ENCODE peak calls at places on chromosomes 5 and 9, in ten cellular contexts. One of them, this sample, is unnamed.

GRCh38 chr5:165757756-165758155 is 2252.3 kb downstream of the MAT2B start:
- DNase-seq in foreskin fibroblast: no peak
- DNase-seq in A549: no peak
- DNase-seq in endothelial cell of umbilical vein: no peak
- DNase-seq in fibroblast of mammary gland: no peak
- DNase-seq in PC-9: no peak
- DNase-seq in kidney epithelial cell: no peak
- DNase-seq in gastrocnemius medialis: no peak
- DNase-seq in cardiac muscle cell: no peak
- DNase-seq in heart right ventricle: no peak
- DNase-seq in this sample: peak; percentile 30

GRCh38 chr5:87410941-87411340 is 1.8 kb downstream of the CCNH start:
- DNase-seq in fibroblast of mammary gland: peak; percentile 90
- DNase-seq in endothelial cell of umbilical vein: no peak
- DNase-seq in A549: no peak
- DNase-seq in kidney epithelial cell: no peak
- DNase-seq in PC-9: no peak
- DNase-seq in heart right ventricle: no peak
- DNase-seq in cardiac muscle cell: peak; percentile 70
- DNase-seq in gastrocnemius medialis: no peak
- DNase-seq in foreskin fibroblast: peak; percentile 69
- DNase-seq in this sample: no peak

GRCh38 chr9:79896390-79896789 is 324.6 kb downstream of the TLE4 start:
- DNase-seq in cardiac muscle cell: no peak
- DNase-seq in gastrocnemius medialis: no peak
- DNase-seq in PC-9: no peak
- DNase-seq in fibroblast of mammary gland: no peak
- DNase-seq in A549: no peak
- DNase-seq in foreskin fibroblast: peak; percentile 69
- DNase-seq in kidney epithelial cell: no peak
- DNase-seq in endothelial cell of umbilical vein: no peak
- DNase-seq in heart right ventricle: no peak
- DNase-seq in this sample: peak; percentile 18

GRCh38 chr9:2613730-2614271 is 7.8 kb upstream of the VLDLR start:
- DNase-seq in PC-9: no peak
- DNase-seq in kidney epithelial cell: no peak
- DNase-seq in foreskin fibroblast: no peak
- DNase-seq in cardiac muscle cell: no peak
- DNase-seq in fibroblast of mammary gland: no peak
- DNase-seq in endothelial cell of umbilical vein: no peak
- DNase-seq in A549: no peak
- DNase-seq in heart right ventricle: no peak
- DNase-seq in gastrocnemius medialis: peak; percentile 29
- DNase-seq in this sample: peak; percentile 82

GRCh38 chr9:104682642-104683041 is 11.7 kb upstream of the OR13D1 start:
- DNase-seq in fibroblast of mammary gland: peak; percentile 70
- DNase-seq in A549: peak; percentile 68
- DNase-seq in heart right ventricle: no peak
- DNase-seq in kidney epithelial cell: peak; percentile 9
- DNase-seq in gastrocnemius medialis: no peak
- DNase-seq in endothelial cell of umbilical vein: peak; percentile 60
- DNase-seq in cardiac muscle cell: peak; percentile 70
- DNase-seq in PC-9: no peak
- DNase-seq in foreskin fibroblast: peak; percentile 65
- DNase-seq in this sample: peak; percentile 47

GRCh38 chr9:33244150-33244784 is 4.3 kb downstream of the SPINK4 start:
- DNase-seq in cardiac muscle cell: no peak
- DNase-seq in heart right ventricle: no peak
- DNase-seq in A549: no peak
- DNase-seq in endothelial cell of umbilical vein: no peak
- DNase-seq in gastrocnemius medialis: no peak
- DNase-seq in fibroblast of mammary gland: no peak
- DNase-seq in foreskin fibroblast: no peak
- DNase-seq in PC-9: no peak
- DNase-seq in kidney epithelial cell: no peak
- DNase-seq in this sample: no peak

GRCh38 chr5:83133797-83134196 is 56.5 kb downstream of the XRCC4 start:
- DNase-seq in endothelial cell of umbilical vein: no peak
- DNase-seq in foreskin fibroblast: no peak
- DNase-seq in fibroblast of mammary gland: no peak
- DNase-seq in heart right ventricle: no peak
- DNase-seq in A549: no peak
- DNase-seq in kidney epithelial cell: no peak
- DNase-seq in PC-9: no peak
- DNase-seq in cardiac muscle cell: no peak
- DNase-seq in gastrocnemius medialis: no peak
- DNase-seq in this sample: no peak

GRCh38 chr5:135133698-135134515 is 99.9 kb upstream of the PITX1 start:
- DNase-seq in PC-9: peak; percentile 73
- DNase-seq in A549: no peak
- DNase-seq in fibroblast of mammary gland: no peak
- DNase-seq in cardiac muscle cell: no peak
- DNase-seq in kidney epithelial cell: no peak
- DNase-seq in foreskin fibroblast: no peak
- DNase-seq in endothelial cell of umbilical vein: no peak
- DNase-seq in heart right ventricle: no peak
- DNase-seq in gastrocnemius medialis: no peak
- DNase-seq in this sample: no peak

GRCh38 chr5:96901841-96902240 is 25.5 kb downstream of the ERAP2 start:
- DNase-seq in fibroblast of mammary gland: no peak
- DNase-seq in kidney epithelial cell: no peak
- DNase-seq in cardiac muscle cell: no peak
- DNase-seq in foreskin fibroblast: no peak
- DNase-seq in PC-9: no peak
- DNase-seq in endothelial cell of umbilical vein: no peak
- DNase-seq in heart right ventricle: no peak
- DNase-seq in gastrocnemius medialis: no peak
- DNase-seq in A549: no peak
- DNase-seq in this sample: no peak

GRCh38 chr5:96807099-96807654 is 568 bp downstream of the ERAP1 start:
- DNase-seq in endothelial cell of umbilical vein: peak; percentile 76
- DNase-seq in gastrocnemius medialis: peak; percentile 88
- DNase-seq in kidney epithelial cell: no peak
- DNase-seq in fibroblast of mammary gland: peak; percentile 54
- DNase-seq in PC-9: peak; percentile 82
- DNase-seq in A549: peak; percentile 70
- DNase-seq in foreskin fibroblast: peak; percentile 92
- DNase-seq in cardiac muscle cell: peak; percentile 75
- DNase-seq in heart right ventricle: peak; percentile 88
- DNase-seq in this sample: no peak

GRCh38 chr5:151068571-151069197 is 12.2 kb downstream of the TNIP1 start:
- DNase-seq in A549: no peak
- DNase-seq in foreskin fibroblast: peak; percentile 56
- DNase-seq in gastrocnemius medialis: peak; percentile 83
- DNase-seq in heart right ventricle: no peak
- DNase-seq in kidney epithelial cell: no peak
- DNase-seq in endothelial cell of umbilical vein: no peak
- DNase-seq in cardiac muscle cell: no peak
- DNase-seq in fibroblast of mammary gland: no peak
- DNase-seq in PC-9: no peak
- DNase-seq in this sample: no peak

GRCh38 chr5:109962882-109963603 is 273.3 kb downstream of the MAN2A1 start:
- DNase-seq in kidney epithelial cell: no peak
- DNase-seq in gastrocnemius medialis: no peak
- DNase-seq in A549: no peak
- DNase-seq in heart right ventricle: no peak
- DNase-seq in PC-9: no peak
- DNase-seq in fibroblast of mammary gland: no peak
- DNase-seq in foreskin fibroblast: no peak
- DNase-seq in cardiac muscle cell: no peak
- DNase-seq in endothelial cell of umbilical vein: no peak
- DNase-seq in this sample: no peak

GRCh38 chr9:137163101-137163661 is 6.7 kb downstream of the LRRC26 start:
- DNase-seq in kidney epithelial cell: no peak
- DNase-seq in foreskin fibroblast: peak; percentile 46
- DNase-seq in cardiac muscle cell: no peak
- DNase-seq in A549: peak; percentile 78
- DNase-seq in heart right ventricle: no peak
- DNase-seq in gastrocnemius medialis: no peak
- DNase-seq in fibroblast of mammary gland: peak; percentile 12
- DNase-seq in PC-9: no peak
- DNase-seq in endothelial cell of umbilical vein: peak; percentile 14
- DNase-seq in this sample: no peak

GRCh38 chr5:174895360-174895759 is 171.0 kb downstream of the MSX2 start:
- DNase-seq in cardiac muscle cell: no peak
- DNase-seq in PC-9: no peak
- DNase-seq in fibroblast of mammary gland: no peak
- DNase-seq in gastrocnemius medialis: no peak
- DNase-seq in heart right ventricle: no peak
- DNase-seq in kidney epithelial cell: no peak
- DNase-seq in endothelial cell of umbilical vein: no peak
- DNase-seq in foreskin fibroblast: no peak
- DNase-seq in A549: no peak
- DNase-seq in this sample: no peak

GRCh38 chr5:7876867-7877266 is 7.9 kb downstream of the MTRR start:
- DNase-seq in heart right ventricle: no peak
- DNase-seq in cardiac muscle cell: peak; percentile 32
- DNase-seq in endothelial cell of umbilical vein: no peak
- DNase-seq in PC-9: no peak
- DNase-seq in gastrocnemius medialis: no peak
- DNase-seq in foreskin fibroblast: peak; percentile 82
- DNase-seq in kidney epithelial cell: peak; percentile 26
- DNase-seq in fibroblast of mammary gland: peak; percentile 78
- DNase-seq in A549: no peak
- DNase-seq in this sample: no peak

GRCh38 chr9:74073897-74074296 is 423.2 kb upstream of the RORB start:
- DNase-seq in PC-9: no peak
- DNase-seq in heart right ventricle: no peak
- DNase-seq in A549: no peak
- DNase-seq in fibroblast of mammary gland: no peak
- DNase-seq in cardiac muscle cell: no peak
- DNase-seq in kidney epithelial cell: no peak
- DNase-seq in endothelial cell of umbilical vein: no peak
- DNase-seq in gastrocnemius medialis: no peak
- DNase-seq in foreskin fibroblast: no peak
- DNase-seq in this sample: no peak

DNA sequence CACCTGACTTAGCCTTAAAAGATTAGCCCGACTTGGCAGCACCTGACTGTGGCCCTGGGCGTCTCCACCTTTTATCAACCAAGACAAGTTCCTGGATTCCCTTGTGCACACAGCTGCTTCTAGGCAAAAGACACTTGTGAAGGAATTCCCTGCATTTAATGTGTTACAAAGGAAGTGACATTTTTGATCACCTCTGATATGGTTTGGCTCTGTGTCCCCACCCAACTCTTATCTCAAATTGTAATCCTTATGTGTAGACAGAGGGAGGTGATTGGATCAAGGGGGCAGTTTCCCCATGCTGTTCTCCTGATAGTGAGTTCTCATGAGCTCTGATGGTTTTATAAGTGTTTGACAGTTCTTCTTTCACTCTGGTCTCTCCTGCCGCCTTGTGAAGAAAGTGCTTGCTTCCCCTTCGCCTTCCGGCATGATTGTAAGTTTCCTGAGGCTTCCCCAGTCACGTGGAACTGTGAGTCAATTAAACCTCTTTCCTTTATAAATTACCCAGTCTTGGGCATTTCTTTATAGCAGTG is 2.6 kb upstream of the CPEB4 start:
- DNase-seq in heart right ventricle: no peak
- DNase-seq in PC-9: peak; percentile 58
- DNase-seq in cardiac muscle cell: peak; percentile 48
- DNase-seq in endothelial cell of umbilical vein: peak; percentile 71
- DNase-seq in foreskin fibroblast: no peak
- DNase-seq in fibroblast of mammary gland: no peak
- DNase-seq in A549: no peak
- DNase-seq in kidney epithelial cell: no peak
- DNase-seq in gastrocnemius medialis: no peak
- DNase-seq in this sample: no peak
- TF ChIP-seq CTCF in heart right ventricle: no peak
- TF ChIP-seq CTCF in PC-9: no peak
- TF ChIP-seq CTCF in cardiac muscle cell: peak; percentile 20
- TF ChIP-seq CTCF in endothelial cell of umbilical vein: no peak
- TF ChIP-seq CTCF in foreskin fibroblast: no peak
- TF ChIP-seq CTCF in fibroblast of mammary gland: no peak
- TF ChIP-seq CTCF in A549: no peak
- TF ChIP-seq CTCF in kidney epithelial cell: no peak
- TF ChIP-seq CTCF in gastrocnemius medialis: no peak
- TF ChIP-seq CTCF in this sample: no peak

DNA sequence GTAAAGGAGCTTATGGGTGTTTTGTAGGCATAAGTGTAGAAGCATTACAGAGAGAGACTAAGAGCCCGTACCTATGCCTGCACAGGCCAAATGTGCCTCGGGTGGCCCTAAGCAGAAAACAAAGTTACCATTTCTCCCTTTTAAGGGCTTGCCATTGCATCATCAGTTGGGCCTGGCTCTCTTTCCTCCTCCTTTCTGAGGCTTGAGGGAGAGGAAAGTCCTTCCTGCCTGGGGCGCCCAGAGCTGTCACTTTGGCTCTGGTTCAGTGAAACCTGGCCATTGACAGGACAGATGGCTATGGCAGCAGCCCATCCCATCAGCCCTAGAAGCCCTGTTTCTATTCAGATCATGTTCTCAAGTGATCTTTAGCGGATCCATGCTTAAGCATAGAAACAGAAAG is 293.3 kb downstream of the YTHDC2 start:
- DNase-seq in fibroblast of mammary gland: no peak
- DNase-seq in PC-9: no peak
- DNase-seq in foreskin fibroblast: peak; percentile 54
- DNase-seq in heart right ventricle: no peak
- DNase-seq in kidney epithelial cell: no peak
- DNase-seq in endothelial cell of umbilical vein: no peak
- DNase-seq in A549: no peak
- DNase-seq in cardiac muscle cell: peak; percentile 39
- DNase-seq in gastrocnemius medialis: peak; percentile 13
- DNase-seq in this sample: no peak
- H3K4me3 ChIP-seq in fibroblast of mammary gland: no peak overlapping the region
- H3K4me3 ChIP-seq in PC-9: no peak overlapping the region
- H3K4me3 ChIP-seq in foreskin fibroblast: no peak overlapping the region
- H3K4me3 ChIP-seq in heart right ventricle: peak overlapping the region; percentile 11
- H3K4me3 ChIP-seq in kidney epithelial cell: no peak overlapping the region
- H3K4me3 ChIP-seq in endothelial cell of umbilical vein: no peak overlapping the region
- H3K4me3 ChIP-seq in A549: no peak overlapping the region
- H3K4me3 ChIP-seq in cardiac muscle cell: no peak overlapping the region
- H3K4me3 ChIP-seq in gastrocnemius medialis: no peak overlapping the region
- H3K4me3 ChIP-seq in this sample: no peak overlapping the region

GRCh38 chr5:15290953-15291352 is 209.0 kb upstream of the FBXL7 start:
- DNase-seq in gastrocnemius medialis: no peak
- DNase-seq in kidney epithelial cell: no peak
- DNase-seq in endothelial cell of umbilical vein: no peak
- DNase-seq in cardiac muscle cell: peak; percentile 19
- DNase-seq in fibroblast of mammary gland: no peak
- DNase-seq in PC-9: no peak
- DNase-seq in A549: no peak
- DNase-seq in foreskin fibroblast: no peak
- DNase-seq in heart right ventricle: no peak
- DNase-seq in this sample: no peak
- TF ChIP-seq CTCF in gastrocnemius medialis: no peak
- TF ChIP-seq CTCF in kidney epithelial cell: peak; percentile 21
- TF ChIP-seq CTCF in endothelial cell of umbilical vein: no peak
- TF ChIP-seq CTCF in cardiac muscle cell: peak; percentile 33
- TF ChIP-seq CTCF in fibroblast of mammary gland: no peak
- TF ChIP-seq CTCF in PC-9: no peak
- TF ChIP-seq CTCF in A549: no peak
- TF ChIP-seq CTCF in foreskin fibroblast: no peak
- TF ChIP-seq CTCF in heart right ventricle: no peak
- TF ChIP-seq CTCF in this sample: peak; percentile 47

DNA sequence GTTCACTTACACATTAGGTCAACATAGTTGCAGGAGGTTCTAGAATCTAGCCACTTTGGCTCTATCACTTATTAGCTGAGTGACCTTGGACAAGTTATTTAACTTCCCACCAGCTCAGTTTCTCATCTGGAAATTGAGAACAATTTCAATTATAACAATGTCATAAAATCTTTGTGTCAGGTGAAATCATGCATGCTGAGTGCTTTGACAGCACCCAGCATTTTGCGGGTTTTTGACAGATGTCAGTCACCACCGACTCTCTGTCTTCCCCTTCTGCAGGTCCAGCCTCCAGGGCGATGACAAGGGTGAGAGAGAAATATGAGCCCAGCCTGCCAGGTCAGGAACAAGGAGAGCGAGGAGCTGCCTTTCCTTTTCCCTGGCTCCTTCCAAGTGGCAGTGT is 107.1 kb upstream of the TAS2R1 start:
- DNase-seq in cardiac muscle cell: no peak
- DNase-seq in fibroblast of mammary gland: no peak
- DNase-seq in kidney epithelial cell: no peak
- DNase-seq in PC-9: no peak
- DNase-seq in heart right ventricle: no peak
- DNase-seq in A549: no peak
- DNase-seq in gastrocnemius medialis: no peak
- DNase-seq in foreskin fibroblast: no peak
- DNase-seq in endothelial cell of umbilical vein: no peak
- DNase-seq in this sample: no peak
- H3K4me3 ChIP-seq in cardiac muscle cell: no peak overlapping the region
- H3K4me3 ChIP-seq in fibroblast of mammary gland: no peak overlapping the region
- H3K4me3 ChIP-seq in kidney epithelial cell: no peak overlapping the region
- H3K4me3 ChIP-seq in PC-9: no peak overlapping the region
- H3K4me3 ChIP-seq in heart right ventricle: no peak overlapping the region
- H3K4me3 ChIP-seq in A549: no peak overlapping the region
- H3K4me3 ChIP-seq in gastrocnemius medialis: no peak overlapping the region
- H3K4me3 ChIP-seq in foreskin fibroblast: no peak overlapping the region
- H3K4me3 ChIP-seq in endothelial cell of umbilical vein: no peak overlapping the region
- H3K4me3 ChIP-seq in this sample: no peak overlapping the region

This sample was measured in LNCaP clone FGC.